ENCODE peak calls at places on chromosomes 7 and 10, in seven cellular contexts. One of them, this sample, is unnamed.

GRCh38 chr10:89540550-89540949 is 5.2 kb upstream of the SLC16A12 start:
- DNase-seq in T-helper 2 cell: no peak
- DNase-seq in activated T-helper 1 cell treated with Interleukin-2 at 50 U/mL for 16 hours: no peak
- DNase-seq in Kasumi-1: no peak
- DNase-seq in erythroblast: no peak
- DNase-seq in stimulated activated naive CD4-positive, alpha-beta T cell: no peak
- DNase-seq in T-helper 9 cell: no peak
- DNase-seq in this sample: no peak

GRCh38 chr10:80530251-80530650 is 7.5 kb upstream of the SH2D4B start:
- DNase-seq in T-helper 2 cell: peak; percentile 72
- DNase-seq in activated T-helper 1 cell treated with Interleukin-2 at 50 U/mL for 16 hours: peak; percentile 20
- DNase-seq in Kasumi-1: peak; percentile 77
- DNase-seq in erythroblast: peak; percentile 26
- DNase-seq in stimulated activated naive CD4-positive, alpha-beta T cell: peak; percentile 27
- DNase-seq in T-helper 9 cell: no peak
- DNase-seq in this sample: peak; percentile 46

GRCh38 chr7:102883098-102883860 is 29.5 kb upstream of the LRRC17 start:
- DNase-seq in T-helper 2 cell: peak; percentile 10
- DNase-seq in activated T-helper 1 cell treated with Interleukin-2 at 50 U/mL for 16 hours: no peak
- DNase-seq in Kasumi-1: no peak
- DNase-seq in erythroblast: no peak
- DNase-seq in stimulated activated naive CD4-positive, alpha-beta T cell: no peak
- DNase-seq in T-helper 9 cell: no peak
- DNase-seq in this sample: no peak

GRCh38 chr10:14547826-14548225 is 217.1 kb upstream of the FRMD4A start:
- DNase-seq in T-helper 2 cell: no peak
- DNase-seq in activated T-helper 1 cell treated with Interleukin-2 at 50 U/mL for 16 hours: no peak
- DNase-seq in Kasumi-1: peak; percentile 35
- DNase-seq in erythroblast: no peak
- DNase-seq in stimulated activated naive CD4-positive, alpha-beta T cell: no peak
- DNase-seq in T-helper 9 cell: no peak
- DNase-seq in this sample: no peak

GRCh38 chr7:43766564-43766963 is 8.1 kb downstream of the BLVRA start:
- DNase-seq in T-helper 2 cell: no peak
- DNase-seq in activated T-helper 1 cell treated with Interleukin-2 at 50 U/mL for 16 hours: no peak
- DNase-seq in Kasumi-1: no peak
- DNase-seq in erythroblast: peak; percentile 85
- DNase-seq in stimulated activated naive CD4-positive, alpha-beta T cell: no peak
- DNase-seq in T-helper 9 cell: no peak
- DNase-seq in this sample: no peak

GRCh38 chr7:42429339-42429738 is 192.3 kb upstream of the GLI3 start:
- DNase-seq in T-helper 2 cell: no peak
- DNase-seq in activated T-helper 1 cell treated with Interleukin-2 at 50 U/mL for 16 hours: no peak
- DNase-seq in Kasumi-1: no peak
- DNase-seq in erythroblast: no peak
- DNase-seq in stimulated activated naive CD4-positive, alpha-beta T cell: no peak
- DNase-seq in T-helper 9 cell: no peak
- DNase-seq in this sample: no peak

GRCh38 chr7:51732066-51732465 is 415.5 kb upstream of the COBL start:
- DNase-seq in T-helper 2 cell: no peak
- DNase-seq in activated T-helper 1 cell treated with Interleukin-2 at 50 U/mL for 16 hours: no peak
- DNase-seq in Kasumi-1: no peak
- DNase-seq in erythroblast: no peak
- DNase-seq in stimulated activated naive CD4-positive, alpha-beta T cell: no peak
- DNase-seq in T-helper 9 cell: no peak
- DNase-seq in this sample: no peak

GRCh38 chr7:18552943-18553584 is 57.5 kb downstream of the HDAC9 start:
- DNase-seq in T-helper 2 cell: no peak
- DNase-seq in activated T-helper 1 cell treated with Interleukin-2 at 50 U/mL for 16 hours: no peak
- DNase-seq in Kasumi-1: no peak
- DNase-seq in erythroblast: no peak
- DNase-seq in stimulated activated naive CD4-positive, alpha-beta T cell: no peak
- DNase-seq in T-helper 9 cell: no peak
- DNase-seq in this sample: no peak

GRCh38 chr7:157016352-157017041 is 6.0 kb upstream of the MNX1 start:
- DNase-seq in T-helper 2 cell: no peak
- DNase-seq in activated T-helper 1 cell treated with Interleukin-2 at 50 U/mL for 16 hours: no peak
- DNase-seq in Kasumi-1: no peak
- DNase-seq in erythroblast: no peak
- DNase-seq in stimulated activated naive CD4-positive, alpha-beta T cell: no peak
- DNase-seq in T-helper 9 cell: no peak
- DNase-seq in this sample: no peak

GRCh38 chr7:99455874-99456273 is 10.1 kb downstream of the ATP5MF start:
- DNase-seq in T-helper 2 cell: no peak
- DNase-seq in activated T-helper 1 cell treated with Interleukin-2 at 50 U/mL for 16 hours: no peak
- DNase-seq in Kasumi-1: no peak
- DNase-seq in erythroblast: no peak
- DNase-seq in stimulated activated naive CD4-positive, alpha-beta T cell: no peak
- DNase-seq in T-helper 9 cell: no peak
- DNase-seq in this sample: no peak

GRCh38 chr7:517848-518629 is 1.6 kb downstream of the PDGFA start:
- DNase-seq in T-helper 2 cell: peak; percentile 20
- DNase-seq in activated T-helper 1 cell treated with Interleukin-2 at 50 U/mL for 16 hours: no peak
- DNase-seq in Kasumi-1: no peak
- DNase-seq in erythroblast: no peak
- DNase-seq in stimulated activated naive CD4-positive, alpha-beta T cell: no peak
- DNase-seq in T-helper 9 cell: no peak
- DNase-seq in this sample: no peak

GRCh38 chr10:128123853-128124252 is 2.4 kb downstream of the MKI67 start:
- DNase-seq in T-helper 2 cell: no peak
- DNase-seq in activated T-helper 1 cell treated with Interleukin-2 at 50 U/mL for 16 hours: no peak
- DNase-seq in Kasumi-1: no peak
- DNase-seq in erythroblast: no peak
- DNase-seq in stimulated activated naive CD4-positive, alpha-beta T cell: no peak
- DNase-seq in T-helper 9 cell: no peak
- DNase-seq in this sample: no peak

GRCh38 chr10:13092446-13093102 is 7.4 kb upstream of the OPTN start:
- DNase-seq in T-helper 2 cell: no peak
- DNase-seq in activated T-helper 1 cell treated with Interleukin-2 at 50 U/mL for 16 hours: no peak
- DNase-seq in Kasumi-1: no peak
- DNase-seq in erythroblast: no peak
- DNase-seq in stimulated activated naive CD4-positive, alpha-beta T cell: no peak
- DNase-seq in T-helper 9 cell: no peak
- DNase-seq in this sample: no peak

GRCh38 chr10:106355450-106355849 is 809.1 kb downstream of the SORCS1 start:
- DNase-seq in T-helper 2 cell: no peak
- DNase-seq in activated T-helper 1 cell treated with Interleukin-2 at 50 U/mL for 16 hours: no peak
- DNase-seq in Kasumi-1: no peak
- DNase-seq in erythroblast: no peak
- DNase-seq in stimulated activated naive CD4-positive, alpha-beta T cell: no peak
- DNase-seq in T-helper 9 cell: no peak
- DNase-seq in this sample: peak; percentile 24

GRCh38 chr10:67224553-67224952 is 298.7 kb downstream of the LRRTM3 start:
- DNase-seq in T-helper 2 cell: no peak
- DNase-seq in activated T-helper 1 cell treated with Interleukin-2 at 50 U/mL for 16 hours: no peak
- DNase-seq in Kasumi-1: no peak
- DNase-seq in erythroblast: no peak
- DNase-seq in stimulated activated naive CD4-positive, alpha-beta T cell: no peak
- DNase-seq in T-helper 9 cell: no peak
- DNase-seq in this sample: no peak

GRCh38 chr10:89118091-89118490 is 89.0 kb downstream of the CH25H start:
- DNase-seq in T-helper 2 cell: no peak
- DNase-seq in activated T-helper 1 cell treated with Interleukin-2 at 50 U/mL for 16 hours: no peak
- DNase-seq in Kasumi-1: no peak
- DNase-seq in erythroblast: no peak
- DNase-seq in stimulated activated naive CD4-positive, alpha-beta T cell: no peak
- DNase-seq in T-helper 9 cell: no peak
- DNase-seq in this sample: no peak

GRCh38 chr7:29146082-29146706 is at the start of gene CPVL:
- DNase-seq in T-helper 2 cell: peak; percentile 19
- DNase-seq in activated T-helper 1 cell treated with Interleukin-2 at 50 U/mL for 16 hours: no peak
- DNase-seq in Kasumi-1: no peak
- DNase-seq in erythroblast: peak; percentile 74
- DNase-seq in stimulated activated naive CD4-positive, alpha-beta T cell: no peak
- DNase-seq in T-helper 9 cell: no peak
- DNase-seq in this sample: peak; percentile 96

GRCh38 chr7:111872837-111873646 is 310.8 kb upstream of the IMMP2L start:
- DNase-seq in T-helper 2 cell: no peak
- DNase-seq in activated T-helper 1 cell treated with Interleukin-2 at 50 U/mL for 16 hours: no peak
- DNase-seq in Kasumi-1: no peak
- DNase-seq in erythroblast: no peak
- DNase-seq in stimulated activated naive CD4-positive, alpha-beta T cell: no peak
- DNase-seq in T-helper 9 cell: no peak
- DNase-seq in this sample: no peak

GRCh38 chr7:111012799-111013675 is 77.9 kb upstream of the LRRN3 start:
- DNase-seq in T-helper 2 cell: peak; percentile 95
- DNase-seq in activated T-helper 1 cell treated with Interleukin-2 at 50 U/mL for 16 hours: no peak
- DNase-seq in Kasumi-1: peak; percentile 21
- DNase-seq in erythroblast: no peak
- DNase-seq in stimulated activated naive CD4-positive, alpha-beta T cell: peak; percentile 19
- DNase-seq in T-helper 9 cell: no peak
- DNase-seq in this sample: no peak

GRCh38 chr7:7956531-7957221 is 11.9 kb upstream of the GLCCI1 start:
- DNase-seq in T-helper 2 cell: no peak
- DNase-seq in activated T-helper 1 cell treated with Interleukin-2 at 50 U/mL for 16 hours: no peak
- DNase-seq in Kasumi-1: no peak
- DNase-seq in erythroblast: no peak
- DNase-seq in stimulated activated naive CD4-positive, alpha-beta T cell: no peak
- DNase-seq in T-helper 9 cell: no peak
- DNase-seq in this sample: no peak

GRCh38 chr7:157568071-157568784 is 231.4 kb downstream of the DNAJB6 start:
- DNase-seq in T-helper 2 cell: peak; percentile 63
- DNase-seq in activated T-helper 1 cell treated with Interleukin-2 at 50 U/mL for 16 hours: no peak
- DNase-seq in Kasumi-1: no peak
- DNase-seq in erythroblast: no peak
- DNase-seq in stimulated activated naive CD4-positive, alpha-beta T cell: no peak
- DNase-seq in T-helper 9 cell: no peak
- DNase-seq in this sample: no peak

GRCh38 chr7:17301491-17302101 is 3.1 kb downstream of the AHR start:
- DNase-seq in T-helper 2 cell: peak; percentile 43
- DNase-seq in activated T-helper 1 cell treated with Interleukin-2 at 50 U/mL for 16 hours: no peak
- DNase-seq in Kasumi-1: no peak
- DNase-seq in erythroblast: peak; percentile 49
- DNase-seq in stimulated activated naive CD4-positive, alpha-beta T cell: peak; percentile 9
- DNase-seq in T-helper 9 cell: peak; percentile 40
- DNase-seq in this sample: peak; percentile 64

GRCh38 chr10:72257051-72257892 is 16.5 kb upstream of the DDIT4 start:
- DNase-seq in T-helper 2 cell: no peak
- DNase-seq in activated T-helper 1 cell treated with Interleukin-2 at 50 U/mL for 16 hours: no peak
- DNase-seq in Kasumi-1: peak; percentile 90
- DNase-seq in erythroblast: peak; percentile 43
- DNase-seq in stimulated activated naive CD4-positive, alpha-beta T cell: no peak
- DNase-seq in T-helper 9 cell: no peak
- DNase-seq in this sample: no peak

GRCh38 chr10:11586170-11586569 is 25.3 kb downstream of the USP6NL start:
- DNase-seq in T-helper 2 cell: no peak
- DNase-seq in activated T-helper 1 cell treated with Interleukin-2 at 50 U/mL for 16 hours: no peak
- DNase-seq in Kasumi-1: peak; percentile 22
- DNase-seq in erythroblast: no peak
- DNase-seq in stimulated activated naive CD4-positive, alpha-beta T cell: no peak
- DNase-seq in T-helper 9 cell: no peak
- DNase-seq in this sample: no peak

GRCh38 chr7:108425876-108426275 is 30.4 kb downstream of the NRCAM start:
- DNase-seq in T-helper 2 cell: no peak
- DNase-seq in activated T-helper 1 cell treated with Interleukin-2 at 50 U/mL for 16 hours: no peak
- DNase-seq in Kasumi-1: no peak
- DNase-seq in erythroblast: no peak
- DNase-seq in stimulated activated naive CD4-positive, alpha-beta T cell: no peak
- DNase-seq in T-helper 9 cell: no peak
- DNase-seq in this sample: no peak

GRCh38 chr7:94059747-94060146 is 55.6 kb upstream of the BET1 start:
- DNase-seq in T-helper 2 cell: peak; percentile 23
- DNase-seq in activated T-helper 1 cell treated with Interleukin-2 at 50 U/mL for 16 hours: no peak
- DNase-seq in Kasumi-1: no peak
- DNase-seq in erythroblast: no peak
- DNase-seq in stimulated activated naive CD4-positive, alpha-beta T cell: no peak
- DNase-seq in T-helper 9 cell: no peak
- DNase-seq in this sample: no peak

GRCh38 chr7:127391591-127392181 is 822 bp downstream of the ZNF800 start:
- DNase-seq in T-helper 2 cell: peak; percentile 79
- DNase-seq in activated T-helper 1 cell treated with Interleukin-2 at 50 U/mL for 16 hours: peak; percentile 36
- DNase-seq in Kasumi-1: peak; percentile 32
- DNase-seq in erythroblast: peak; percentile 75
- DNase-seq in stimulated activated naive CD4-positive, alpha-beta T cell: peak; percentile 37
- DNase-seq in T-helper 9 cell: peak; percentile 40
- DNase-seq in this sample: peak; percentile 29

GRCh38 chr7:84533209-84533608 is 338.6 kb upstream of the SEMA3A start:
- DNase-seq in T-helper 2 cell: no peak
- DNase-seq in activated T-helper 1 cell treated with Interleukin-2 at 50 U/mL for 16 hours: no peak
- DNase-seq in Kasumi-1: no peak
- DNase-seq in erythroblast: no peak
- DNase-seq in stimulated activated naive CD4-positive, alpha-beta T cell: no peak
- DNase-seq in T-helper 9 cell: no peak
- DNase-seq in this sample: no peak

GRCh38 chr10:124640538-124641231 is 103.5 kb downstream of the FAM53B start:
- DNase-seq in T-helper 2 cell: peak; percentile 17
- DNase-seq in activated T-helper 1 cell treated with Interleukin-2 at 50 U/mL for 16 hours: no peak
- DNase-seq in Kasumi-1: peak; percentile 96
- DNase-seq in erythroblast: peak; percentile 39
- DNase-seq in stimulated activated naive CD4-positive, alpha-beta T cell: no peak
- DNase-seq in T-helper 9 cell: no peak
- DNase-seq in this sample: no peak

GRCh38 chr7:131097662-131098376 is 229.9 kb upstream of the MKLN1 start:
- DNase-seq in T-helper 2 cell: peak; percentile 75
- DNase-seq in activated T-helper 1 cell treated with Interleukin-2 at 50 U/mL for 16 hours: no peak
- DNase-seq in Kasumi-1: no peak
- DNase-seq in erythroblast: no peak
- DNase-seq in stimulated activated naive CD4-positive, alpha-beta T cell: no peak
- DNase-seq in T-helper 9 cell: no peak
- DNase-seq in this sample: no peak

GRCh38 chr10:127903789-127904188 is 3.1 kb upstream of the PTPRE start:
- DNase-seq in T-helper 2 cell: no peak
- DNase-seq in activated T-helper 1 cell treated with Interleukin-2 at 50 U/mL for 16 hours: no peak
- DNase-seq in Kasumi-1: no peak
- DNase-seq in erythroblast: no peak
- DNase-seq in stimulated activated naive CD4-positive, alpha-beta T cell: no peak
- DNase-seq in T-helper 9 cell: no peak
- DNase-seq in this sample: no peak

GRCh38 chr10:75538144-75538543 is 106.7 kb downstream of the LRMDA start:
- DNase-seq in T-helper 2 cell: no peak
- DNase-seq in activated T-helper 1 cell treated with Interleukin-2 at 50 U/mL for 16 hours: no peak
- DNase-seq in Kasumi-1: no peak
- DNase-seq in erythroblast: no peak
- DNase-seq in stimulated activated naive CD4-positive, alpha-beta T cell: no peak
- DNase-seq in T-helper 9 cell: no peak
- DNase-seq in this sample: no peak

GRCh38 chr10:103877861-103878260 is 22.5 kb upstream of the SH3PXD2A start:
- DNase-seq in T-helper 2 cell: no peak
- DNase-seq in activated T-helper 1 cell treated with Interleukin-2 at 50 U/mL for 16 hours: no peak
- DNase-seq in Kasumi-1: no peak
- DNase-seq in erythroblast: no peak
- DNase-seq in stimulated activated naive CD4-positive, alpha-beta T cell: no peak
- DNase-seq in T-helper 9 cell: no peak
- DNase-seq in this sample: no peak

This sample was measured in SK-MEL-5.